ENCODE peak calls at places on chromosomes 7 and 10, in eight cellular contexts. One of them, this sample, is unnamed.

GRCh38 chr10:132872658-132873057 is 69.7 kb downstream of the CFAP46 start:
- DNase-seq in amniotic epithelial cell: no peak
- DNase-seq in nucleus accumbens: no peak
- DNase-seq in RPMI8226: no peak
- DNase-seq in GM12891: no peak
- DNase-seq in stimulated activated naive CD4-positive, alpha-beta T cell: no peak
- DNase-seq in heart right ventricle: peak; percentile 3
- DNase-seq in sciatic nerve: peak; percentile 33
- DNase-seq in this sample: no peak

GRCh38 chr7:95470452-95470851 is 15.3 kb upstream of the ASB4 start:
- DNase-seq in nucleus accumbens: no peak
- DNase-seq in sciatic nerve: no peak
- DNase-seq in heart right ventricle: no peak
- DNase-seq in amniotic epithelial cell: peak; percentile 76
- DNase-seq in GM12891: peak; percentile 35
- DNase-seq in stimulated activated naive CD4-positive, alpha-beta T cell: no peak
- DNase-seq in RPMI8226: peak; percentile 87
- DNase-seq in this sample: peak; percentile 54

GRCh38 chr10:4656576-4657194 is 169.3 kb upstream of the AKR1E2 start:
- DNase-seq in heart right ventricle: peak; percentile 33
- DNase-seq in sciatic nerve: no peak
- DNase-seq in stimulated activated naive CD4-positive, alpha-beta T cell: peak; percentile 54
- DNase-seq in nucleus accumbens: no peak
- DNase-seq in GM12891: no peak
- DNase-seq in amniotic epithelial cell: peak; percentile 45
- DNase-seq in RPMI8226: peak; percentile 49
- DNase-seq in this sample: peak; percentile 73

GRCh38 chr10:63264852-63265617 is 131.9 kb downstream of the NRBF2 start:
- DNase-seq in stimulated activated naive CD4-positive, alpha-beta T cell: peak; percentile 15
- DNase-seq in amniotic epithelial cell: peak; percentile 69
- DNase-seq in sciatic nerve: no peak
- DNase-seq in heart right ventricle: no peak
- DNase-seq in RPMI8226: peak; percentile 75
- DNase-seq in GM12891: no peak
- DNase-seq in nucleus accumbens: no peak
- DNase-seq in this sample: peak; percentile 78

GRCh38 chr10:112366992-112367391 is 6.9 kb upstream of the ACSL5 start:
- DNase-seq in nucleus accumbens: no peak
- DNase-seq in amniotic epithelial cell: peak; percentile 12
- DNase-seq in RPMI8226: no peak
- DNase-seq in GM12891: no peak
- DNase-seq in heart right ventricle: no peak
- DNase-seq in sciatic nerve: no peak
- DNase-seq in stimulated activated naive CD4-positive, alpha-beta T cell: no peak
- DNase-seq in this sample: peak; percentile 44

GRCh38 chr10:100766693-100767427 is 21.5 kb downstream of the PAX2 start:
- DNase-seq in amniotic epithelial cell: no peak
- DNase-seq in heart right ventricle: no peak
- DNase-seq in stimulated activated naive CD4-positive, alpha-beta T cell: no peak
- DNase-seq in sciatic nerve: no peak
- DNase-seq in RPMI8226: peak; percentile 45
- DNase-seq in GM12891: no peak
- DNase-seq in nucleus accumbens: no peak
- DNase-seq in this sample: no peak

GRCh38 chr10:33832124-33832787 is 497.8 kb upstream of the NRP1 start:
- DNase-seq in sciatic nerve: no peak
- DNase-seq in heart right ventricle: no peak
- DNase-seq in RPMI8226: no peak
- DNase-seq in nucleus accumbens: no peak
- DNase-seq in amniotic epithelial cell: no peak
- DNase-seq in stimulated activated naive CD4-positive, alpha-beta T cell: no peak
- DNase-seq in GM12891: no peak
- DNase-seq in this sample: no peak

GRCh38 chr7:84200859-84201258 is 6.3 kb upstream of the SEMA3A start:
- DNase-seq in nucleus accumbens: no peak
- DNase-seq in RPMI8226: no peak
- DNase-seq in GM12891: no peak
- DNase-seq in stimulated activated naive CD4-positive, alpha-beta T cell: no peak
- DNase-seq in sciatic nerve: no peak
- DNase-seq in heart right ventricle: no peak
- DNase-seq in amniotic epithelial cell: peak; percentile 72
- DNase-seq in this sample: peak; percentile 72

GRCh38 chr7:159035571-159036073 is 109.0 kb downstream of the VIPR2 start:
- DNase-seq in amniotic epithelial cell: no peak
- DNase-seq in nucleus accumbens: no peak
- DNase-seq in heart right ventricle: no peak
- DNase-seq in stimulated activated naive CD4-positive, alpha-beta T cell: no peak
- DNase-seq in RPMI8226: no peak
- DNase-seq in GM12891: no peak
- DNase-seq in sciatic nerve: no peak
- DNase-seq in this sample: no peak

GRCh38 chr7:54678763-54679396 is 80.1 kb downstream of the SEC61G start:
- DNase-seq in heart right ventricle: no peak
- DNase-seq in RPMI8226: no peak
- DNase-seq in nucleus accumbens: no peak
- DNase-seq in stimulated activated naive CD4-positive, alpha-beta T cell: no peak
- DNase-seq in sciatic nerve: no peak
- DNase-seq in amniotic epithelial cell: no peak
- DNase-seq in GM12891: no peak
- DNase-seq in this sample: no peak